ENCODE peak calls at places on chromosomes 16 and 17, in nine cellular contexts. C, L, U, F, R, K, I, E and S are unnamed samples.

GRCh38 chr16:69057400-69058378 is 47.8 kb upstream of the HAS3 start:
- DNase-seq in L (peak; percentile 95), R (peak; percentile 92), U (peak; percentile 69), K (no peak), C (peak; percentile 86), I (no peak), F (no peak), E (no peak), S (no peak)

GRCh38 chr17:17749025-17749772 is 67.9 kb downstream of the RAI1 start:
- DNase-seq in L (no peak), E (peak; percentile 32), R (no peak), I (no peak), F (peak; percentile 52), C (no peak), U (no peak), K (peak; percentile 58), S (no peak)

GRCh38 chr16:59973966-59974365 is 1239.8 kb upstream of the GOT2 start:
- DNase-seq in L (peak; percentile 94), E (no peak), F (no peak), C (no peak), K (no peak), U (no peak), R (no peak), I (no peak), S (no peak)

GRCh38 chr16:55021595-55022475 is 91.2 kb downstream of the IRX5 start:
- DNase-seq in L (peak; percentile 47), C (peak; percentile 65), R (peak; percentile 21), F (peak; percentile 52), E (no peak), I (no peak), K (no peak), U (no peak), S (no peak)

GRCh38 chr16:81521141-81521626 is 76.6 kb downstream of the CMIP start:
- DNase-seq in K (peak; percentile 67), F (no peak), C (no peak), R (no peak), L (no peak), E (no peak), I (peak; percentile 40), U (no peak), S (no peak)

GRCh38 chr17:28282596-28282995 is 36.4 kb upstream of the TMEM97 start:
- DNase-seq in C (peak; percentile 73), F (no peak), L (peak; percentile 88), R (no peak), U (peak; percentile 71), I (no peak), K (peak; percentile 4), E (no peak), S (no peak)

GRCh38 chr16:15572329-15573001 is 70.5 kb downstream of the MARF1 start:
- DNase-seq in K (no peak), I (no peak), R (no peak), U (peak; percentile 33), F (no peak), C (peak; percentile 82), E (no peak), L (no peak), S (no peak)

GRCh38 chr17:18026408-18026776 is 12.6 kb downstream of the ATPAF2 start:
- DNase-seq in I (no peak), F (no peak), L (peak; percentile 66), R (no peak), U (peak; percentile 49), C (peak; percentile 88), E (peak; percentile 60), K (peak; percentile 54), S (no peak)

GRCh38 chr16:68155425-68155824 is 70.3 kb downstream of the NFATC3 start:
- DNase-seq in U (no peak), F (no peak), I (no peak), K (no peak), E (no peak), L (no peak), R (no peak), C (no peak), S (no peak)

GRCh38 chr17:44539664-44540063 is 17.6 kb upstream of the FZD2 start:
- DNase-seq in F (peak; percentile 94), K (no peak), U (no peak), R (no peak), I (peak; percentile 36), C (no peak), L (no peak), E (no peak), S (peak; percentile 72)

GRCh38 chr17:42016411-42016831 is 818 bp downstream of the DNAJC7 start:
- DNase-seq in U (no peak), I (no peak), F (no peak), R (no peak), K (no peak), L (no peak), C (peak; percentile 33), E (no peak), S (no peak)

GRCh38 chr16:81522141-81522701 is 77.6 kb downstream of the CMIP start:
- DNase-seq in U (no peak), E (no peak), K (no peak), C (no peak), L (peak; percentile 50), R (no peak), F (peak; percentile 54), I (no peak), S (no peak)

GRCh38 chr17:76548378-76549214 is 8.8 kb downstream of the PRCD start:
- DNase-seq in E (no peak), C (no peak), K (no peak), L (no peak), F (no peak), I (no peak), U (no peak), R (no peak), S (no peak)

GRCh38 chr17:76546556-76547182 is 6.8 kb downstream of the PRCD start:
- DNase-seq in I (no peak), F (no peak), L (peak; percentile 91), U (peak; percentile 82), R (no peak), C (peak; percentile 90), E (no peak), K (no peak), S (no peak)

GRCh38 chr17:76547183-76547641 is 7.4 kb downstream of the PRCD start:
- DNase-seq in L (peak; percentile 65), U (no peak), I (peak; percentile 77), R (peak; percentile 72), K (peak; percentile 73), F (peak; percentile 67), E (peak; percentile 81), C (peak; percentile 81), S (peak; percentile 74)

GRCh38 chr17:76549215-76549518 is 9.3 kb downstream of the PRCD start:
- DNase-seq in I (no peak), E (no peak), U (no peak), C (no peak), L (no peak), R (no peak), F (no peak), K (no peak), S (no peak)

GRCh38 chr17:76547642-76548202 is 7.9 kb downstream of the PRCD start:
- DNase-seq in R (no peak), L (no peak), U (no peak), I (no peak), C (no peak), E (no peak), K (no peak), F (no peak), S (no peak)
- TF ChIP-seq CTCF in R (no peak), L (no peak), U (no peak), I (no peak), C (no peak), E (peak; percentile 13), K (no peak), F (no peak), S (no peak)

DNA sequence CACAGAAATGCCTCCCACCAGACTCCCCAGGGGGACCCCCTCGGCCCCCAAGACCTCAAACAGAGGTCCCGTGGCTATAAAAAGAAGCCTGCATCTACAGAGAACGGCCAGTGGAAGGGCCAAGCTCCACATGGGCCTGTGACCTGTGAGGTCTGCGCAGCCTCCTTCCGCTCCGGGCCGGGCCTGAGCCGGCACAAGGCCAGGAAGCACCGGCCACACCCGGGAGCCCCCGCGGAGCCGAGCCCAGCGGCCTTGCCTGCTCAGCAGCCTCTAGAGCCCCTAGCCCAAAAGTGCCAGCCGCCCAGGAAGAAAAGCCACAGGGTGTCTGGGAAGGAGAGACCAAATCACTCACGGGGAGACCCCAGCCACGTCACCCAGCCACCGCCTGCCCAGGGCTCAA is 18.3 kb upstream of the ZFPM1 start:
- DNase-seq in F (no peak), C (no peak), R (no peak), K (no peak), I (no peak), U (no peak), E (no peak), L (no peak), S (no peak)
- TF ChIP-seq CTCF in F (no peak), C (no peak), R (no peak), K (no peak), I (no peak), U (no peak), E (no peak), L (no peak), S (no peak)

GRCh38 chr16:17213025-17213424 is 257.7 kb downstream of the XYLT1 start:
- DNase-seq in C (no peak), L (no peak), R (no peak), F (no peak), E (no peak), I (no peak), K (no peak), U (no peak), S (no peak)

GRCh38 chr16:17215306-17215705 is 255.5 kb downstream of the XYLT1 start:
- DNase-seq in R (no peak), I (no peak), C (no peak), E (no peak), L (no peak), K (no peak), F (no peak), U (no peak), S (no peak)

GRCh38 chr16:17213974-17214373 is 256.8 kb downstream of the XYLT1 start:
- DNase-seq in L (no peak), R (no peak), U (no peak), C (no peak), I (no peak), F (no peak), E (no peak), K (no peak), S (no peak)

GRCh38 chr16:17206712-17207111 is 264.0 kb downstream of the XYLT1 start:
- DNase-seq in K (no peak), E (no peak), R (no peak), U (no peak), I (no peak), F (no peak), C (no peak), L (no peak), S (no peak)

DNA sequence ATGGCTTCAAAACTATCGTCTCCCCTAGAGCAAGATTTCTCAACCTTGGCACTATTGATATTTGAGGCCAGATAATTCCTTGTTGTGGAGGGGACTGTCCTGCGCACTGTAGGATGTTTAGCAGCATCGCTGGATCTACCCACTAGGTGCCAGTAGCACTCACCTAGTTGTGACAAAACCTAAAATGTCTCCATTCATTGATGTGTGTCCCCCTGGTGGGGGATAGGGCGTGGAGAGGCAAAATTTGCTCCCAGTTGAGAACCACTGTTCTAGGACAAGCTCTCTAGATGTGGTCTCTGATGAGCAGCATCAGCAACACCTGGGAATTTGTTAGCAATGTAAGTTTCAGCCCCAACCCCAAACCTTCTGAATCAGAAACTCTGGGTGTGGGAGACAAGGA is 259.0 kb downstream of the XYLT1 start:
- DNase-seq in L (no peak), K (no peak), F (peak; percentile 65), R (no peak), U (no peak), I (peak; percentile 18), C (no peak), E (no peak), S (no peak)
- TF ChIP-seq CTCF in L (no peak), K (peak; percentile 8), F (peak; percentile 50), R (no peak), U (no peak), I (peak; percentile 46), C (no peak), E (peak; percentile 12), S (peak; percentile 49)

GRCh38 chr17:5000237-5000639 is 2.5 kb downstream of the KIF1C start:
- DNase-seq in F (peak; percentile 22), I (no peak), R (no peak), U (no peak), E (peak; percentile 88), C (peak; percentile 60), L (no peak), K (no peak), S (no peak)
- TF ChIP-seq CTCF in F (no peak), I (no peak), R (no peak), U (no peak), E (no peak), C (no peak), L (no peak), K (no peak), S (no peak)